ENCODE peak calls at places on chromosome 3, in nine cellular contexts. K, Z, O, R, F, M, Q, L and T are unnamed samples.

GRCh38 chr3:32865364-32865763 is 47.6 kb downstream of the TRIM71 start:
- DNase-seq in O (no peak), F (no peak), M (no peak), L (no peak), Q (no peak), K (no peak), Z (no peak), R (no peak), T (no peak)

GRCh38 chr3:18425641-18426403 is 683 bp upstream of the SATB1 start:
- DNase-seq in Q (peak; percentile 54), O (peak; percentile 70), Z (peak; percentile 56), K (peak; percentile 85), M (peak; percentile 18), L (no peak), R (peak; percentile 40), F (no peak), T (peak; percentile 58)

GRCh38 chr3:8964436-8965370 is 1.4 kb upstream of the RAD18 start:
- DNase-seq in Q (no peak), R (no peak), K (no peak), F (no peak), Z (no peak), O (no peak), L (peak; percentile 75), M (no peak), T (no peak)

GRCh38 chr3:113221703-113222257 is 10.4 kb downstream of the BOC start:
- DNase-seq in R (no peak), Z (no peak), Q (no peak), O (no peak), L (no peak), K (no peak), M (no peak), F (no peak), T (no peak)

GRCh38 chr3:23508464-23508863 is 297.3 kb upstream of the UBE2E1 start:
- DNase-seq in L (no peak), M (no peak), R (no peak), K (no peak), F (no peak), O (no peak), Z (no peak), Q (no peak), T (no peak)

GRCh38 chr3:14455571-14456317 is 53.3 kb downstream of the SLC6A6 start:
- DNase-seq in K (no peak), F (no peak), R (no peak), O (no peak), Z (no peak), M (peak; percentile 52), L (no peak), Q (no peak), T (no peak)

GRCh38 chr3:42308651-42309050 is 42.7 kb upstream of the CCK start:
- DNase-seq in Q (no peak), K (no peak), F (no peak), M (no peak), O (no peak), L (no peak), Z (no peak), R (no peak), T (no peak)

GRCh38 chr3:134696155-134696554 is 45.3 kb upstream of the KY start:
- DNase-seq in Q (no peak), K (no peak), F (no peak), M (no peak), L (no peak), Z (no peak), O (no peak), R (no peak), T (no peak)

GRCh38 chr3:61821823-61822251 is 260.5 kb downstream of the PTPRG start:
- DNase-seq in R (no peak), O (no peak), Q (no peak), F (no peak), K (no peak), M (no peak), Z (no peak), L (no peak), T (peak; percentile 45)

GRCh38 chr3:136818191-136818850 is 605 bp upstream of the SLC35G2 start:
- DNase-seq in L (peak; percentile 67), R (no peak), O (peak; percentile 81), K (peak; percentile 42), M (peak; percentile 57), F (peak; percentile 54), Q (no peak), Z (no peak), T (peak; percentile 84)

GRCh38 chr3:167330993-167331392 is 49.1 kb downstream of the ZBBX start:
- DNase-seq in L (no peak), R (no peak), M (no peak), Z (no peak), Q (no peak), K (no peak), O (no peak), F (no peak), T (no peak)

GRCh38 chr3:71581451-71581980 is 2.0 kb downstream of the FOXP1 start:
- DNase-seq in O (peak; percentile 73), F (peak; percentile 21), R (no peak), L (no peak), M (peak; percentile 41), Z (peak; percentile 67), K (no peak), Q (peak; percentile 31), T (peak; percentile 33)

GRCh38 chr3:169179193-169180122 is 484.1 kb downstream of the MECOM start:
- DNase-seq in K (no peak), Z (no peak), R (no peak), Q (no peak), L (no peak), F (no peak), M (no peak), O (no peak), T (no peak)

GRCh38 chr3:24129549-24129948 is 184.5 kb downstream of the NR1D2 start:
- DNase-seq in F (no peak), L (no peak), M (no peak), O (no peak), R (no peak), K (no peak), Q (no peak), Z (no peak), T (peak; percentile 9)

GRCh38 chr3:182740710-182741109 is 52.6 kb upstream of the ATP11B start:
- DNase-seq in R (no peak), L (peak; percentile 38), K (no peak), Q (no peak), O (no peak), Z (no peak), M (no peak), F (no peak), T (no peak)

GRCh38 chr3:23183731-23184130 is 19.4 kb upstream of the UBE2E2 start:
- DNase-seq in Z (no peak), F (peak; percentile 18), O (peak; percentile 37), L (peak; percentile 54), Q (no peak), R (peak; percentile 56), K (no peak), M (peak; percentile 28), T (peak; percentile 57)

GRCh38 chr3:12471228-12471627 is 13.1 kb upstream of the TSEN2 start:
- DNase-seq in F (no peak), Z (no peak), O (peak; percentile 50), R (no peak), K (no peak), Q (no peak), L (peak; percentile 92), M (no peak), T (no peak)

GRCh38 chr3:138509586-138509985 is 75.2 kb downstream of the ESYT3 start:
- DNase-seq in L (no peak), K (no peak), F (no peak), Q (no peak), Z (no peak), M (no peak), R (no peak), O (no peak), T (no peak)

GRCh38 chr3:14784087-14784596 is 34.6 kb upstream of the FGD5 start:
- DNase-seq in R (no peak), O (no peak), K (no peak), L (no peak), M (no peak), F (no peak), Q (no peak), Z (peak; percentile 60), T (no peak)

GRCh38 chr3:30145281-30145680 is 461.1 kb upstream of the TGFBR2 start:
- DNase-seq in M (no peak), Q (no peak), F (no peak), Z (no peak), L (no peak), R (no peak), O (no peak), K (no peak), T (no peak)

GRCh38 chr3:187516446-187516845 is 148.3 kb downstream of the RTP4 start:
- DNase-seq in F (no peak), Z (no peak), Q (no peak), M (no peak), O (no peak), K (no peak), R (no peak), L (no peak), T (no peak)

GRCh38 chr3:141707741-141708203 is 30.3 kb upstream of the RNF7 start:
- DNase-seq in Q (no peak), L (no peak), O (no peak), K (no peak), Z (no peak), F (no peak), M (no peak), R (no peak), T (no peak)

GRCh38 chr3:138496436-138496835 is 62.0 kb downstream of the ESYT3 start:
- DNase-seq in Z (no peak), R (no peak), M (no peak), F (no peak), Q (no peak), L (no peak), K (no peak), O (no peak), T (no peak)

GRCh38 chr3:185308126-185308754 is 54.4 kb upstream of the EHHADH start:
- DNase-seq in R (no peak), F (peak; percentile 64), Z (no peak), Q (peak; percentile 24), K (peak; percentile 55), O (peak; percentile 73), M (no peak), L (peak; percentile 51), T (peak; percentile 14)

GRCh38 chr3:195156286-195156890 is 114.6 kb downstream of the XXYLT1 start:
- DNase-seq in Q (no peak), K (no peak), O (no peak), M (no peak), L (no peak), R (no peak), Z (no peak), F (no peak), T (no peak)

GRCh38 chr3:48528754-48529153 is 24.8 kb upstream of the SHISA5 start:
- DNase-seq in R (no peak), M (no peak), L (no peak), Z (no peak), F (no peak), Q (no peak), O (peak; percentile 87), K (no peak), T (no peak)

GRCh38 chr3:120153294-120153693 is 59.0 kb upstream of the GSK3B start:
- DNase-seq in L (no peak), O (no peak), Z (no peak), K (no peak), Q (no peak), F (no peak), M (no peak), R (no peak), T (no peak)

GRCh38 chr3:11626084-11626463 is 17.6 kb downstream of the VGLL4 start:
- DNase-seq in O (no peak), L (no peak), Z (no peak), K (no peak), R (no peak), M (no peak), Q (no peak), F (peak; percentile 52), T (no peak)

GRCh38 chr3:82055792-82056191 is 294.3 kb upstream of the GBE1 start:
- DNase-seq in R (no peak), K (no peak), L (peak; percentile 35), Z (no peak), F (no peak), O (no peak), M (no peak), Q (no peak), T (no peak)

GRCh38 chr3:172640751-172641150 is 70.1 kb downstream of the NCEH1 start:
- DNase-seq in L (no peak), F (no peak), O (no peak), M (no peak), K (no peak), R (no peak), Z (no peak), Q (no peak), T (no peak)

GRCh38 chr3:18415132-18415531 is 10.0 kb downstream of the SATB1 start:
- DNase-seq in F (no peak), O (no peak), M (no peak), Z (no peak), K (no peak), Q (no peak), L (no peak), R (no peak), T (no peak)